ENCODE peak calls at places on chromosomes 7 and 10, in nine cellular contexts. One of them, this sample, is unnamed.

GRCh38 chr10:75207868-75208167 is 2.8 kb upstream of the VDAC2 start:
- DNase-seq in adrenal gland: no peak
- DNase-seq in heart left ventricle: no peak
- DNase-seq in transverse colon: no peak
- DNase-seq in body of pancreas: no peak
- DNase-seq in lower leg skin: no peak
- DNase-seq in HCT116: no peak
- DNase-seq in IMR-90: no peak
- DNase-seq in A549: no peak
- DNase-seq in this sample: no peak

GRCh38 chr7:2723138-2723850 is 35.3 kb downstream of the AMZ1 start:
- DNase-seq in IMR-90: no peak
- DNase-seq in HCT116: no peak
- DNase-seq in heart left ventricle: no peak
- DNase-seq in transverse colon: no peak
- DNase-seq in lower leg skin: no peak
- DNase-seq in adrenal gland: peak
- DNase-seq in body of pancreas: no peak
- DNase-seq in A549: no peak
- DNase-seq in this sample: no peak

GRCh38 chr7:33357846-33358245 is 228.5 kb downstream of the BBS9 start:
- DNase-seq in HCT116: no peak
- DNase-seq in A549: no peak
- DNase-seq in transverse colon: no peak
- DNase-seq in IMR-90: no peak
- DNase-seq in body of pancreas: no peak
- DNase-seq in heart left ventricle: no peak
- DNase-seq in adrenal gland: no peak
- DNase-seq in lower leg skin: no peak
- DNase-seq in this sample: no peak

GRCh38 chr10:646118-646524 is 43.3 kb downstream of the DIP2C start:
- DNase-seq in body of pancreas: no peak
- DNase-seq in A549: no peak
- DNase-seq in lower leg skin: no peak
- DNase-seq in IMR-90: no peak
- DNase-seq in heart left ventricle: no peak
- DNase-seq in HCT116: no peak
- DNase-seq in transverse colon: peak
- DNase-seq in adrenal gland: no peak
- DNase-seq in this sample: no peak

GRCh38 chr10:52525761-52526160 is 211.7 kb downstream of the DKK1 start:
- DNase-seq in A549: no peak
- DNase-seq in lower leg skin: no peak
- DNase-seq in HCT116: no peak
- DNase-seq in body of pancreas: no peak
- DNase-seq in IMR-90: peak
- DNase-seq in transverse colon: no peak
- DNase-seq in adrenal gland: no peak
- DNase-seq in heart left ventricle: no peak
- DNase-seq in this sample: no peak

GRCh38 chr7:140961117-140961516 is 36.4 kb upstream of the BRAF start:
- DNase-seq in HCT116: no peak
- DNase-seq in A549: no peak
- DNase-seq in lower leg skin: no peak
- DNase-seq in adrenal gland: no peak
- DNase-seq in IMR-90: no peak
- DNase-seq in heart left ventricle: no peak
- DNase-seq in body of pancreas: no peak
- DNase-seq in transverse colon: no peak
- DNase-seq in this sample: no peak

GRCh38 chr7:111089822-111090426 is 1.0 kb upstream of the LRRN3 start:
- DNase-seq in transverse colon: no peak
- DNase-seq in body of pancreas: no peak
- DNase-seq in lower leg skin: no peak
- DNase-seq in IMR-90: peak
- DNase-seq in heart left ventricle: no peak
- DNase-seq in HCT116: peak
- DNase-seq in A549: peak
- DNase-seq in adrenal gland: no peak
- DNase-seq in this sample: no peak

GRCh38 chr7:77265666-77266065 is 66.0 kb upstream of the FGL2 start:
- DNase-seq in lower leg skin: no peak
- DNase-seq in A549: no peak
- DNase-seq in adrenal gland: no peak
- DNase-seq in heart left ventricle: no peak
- DNase-seq in transverse colon: no peak
- DNase-seq in IMR-90: no peak
- DNase-seq in HCT116: no peak
- DNase-seq in body of pancreas: no peak
- DNase-seq in this sample: no peak

GRCh38 chr7:38321515-38321944 is 48.1 kb upstream of the TARP start:
- DNase-seq in IMR-90: peak
- DNase-seq in transverse colon: no peak
- DNase-seq in A549: no peak
- DNase-seq in adrenal gland: no peak
- DNase-seq in lower leg skin: no peak
- DNase-seq in heart left ventricle: no peak
- DNase-seq in HCT116: no peak
- DNase-seq in body of pancreas: no peak
- DNase-seq in this sample: no peak

GRCh38 chr10:87862644-87863101 is 660 bp downstream of the KLLN start:
- DNase-seq in body of pancreas: no peak
- DNase-seq in lower leg skin: no peak
- DNase-seq in HCT116: no peak
- DNase-seq in A549: no peak
- DNase-seq in heart left ventricle: no peak
- DNase-seq in IMR-90: peak
- DNase-seq in transverse colon: no peak
- DNase-seq in adrenal gland: no peak
- DNase-seq in this sample: peak

GRCh38 chr10:67779455-67780205 is 58.4 kb downstream of the DNAJC12 start:
- DNase-seq in adrenal gland: peak
- DNase-seq in heart left ventricle: peak
- DNase-seq in transverse colon: peak
- DNase-seq in HCT116: peak
- DNase-seq in IMR-90: peak
- DNase-seq in A549: peak
- DNase-seq in lower leg skin: no peak
- DNase-seq in body of pancreas: peak
- DNase-seq in this sample: peak

GRCh38 chr10:44352316-44353127 is 32.4 kb downstream of the CXCL12 start:
- DNase-seq in A549: no peak
- DNase-seq in HCT116: no peak
- DNase-seq in IMR-90: peak
- DNase-seq in body of pancreas: peak
- DNase-seq in adrenal gland: peak
- DNase-seq in heart left ventricle: peak
- DNase-seq in transverse colon: peak
- DNase-seq in lower leg skin: peak
- DNase-seq in this sample: no peak

GRCh38 chr7:157601530-157601929 is 264.7 kb downstream of the DNAJB6 start:
- DNase-seq in body of pancreas: no peak
- DNase-seq in transverse colon: no peak
- DNase-seq in heart left ventricle: no peak
- DNase-seq in HCT116: no peak
- DNase-seq in lower leg skin: no peak
- DNase-seq in IMR-90: no peak
- DNase-seq in adrenal gland: no peak
- DNase-seq in A549: no peak
- DNase-seq in this sample: no peak

GRCh38 chr7:113705439-113705838 is 213.4 kb downstream of the PPP1R3A start:
- DNase-seq in transverse colon: no peak
- DNase-seq in A549: no peak
- DNase-seq in body of pancreas: no peak
- DNase-seq in adrenal gland: no peak
- DNase-seq in HCT116: no peak
- DNase-seq in lower leg skin: no peak
- DNase-seq in heart left ventricle: no peak
- DNase-seq in IMR-90: no peak
- DNase-seq in this sample: no peak

GRCh38 chr10:71825217-71825616 is 25.8 kb downstream of the PSAP start:
- DNase-seq in IMR-90: no peak
- DNase-seq in body of pancreas: no peak
- DNase-seq in A549: no peak
- DNase-seq in lower leg skin: no peak
- DNase-seq in HCT116: no peak
- DNase-seq in transverse colon: no peak
- DNase-seq in adrenal gland: no peak
- DNase-seq in heart left ventricle: no peak
- DNase-seq in this sample: no peak

GRCh38 chr7:154912921-154913644 is 89.8 kb downstream of the PAXIP1 start:
- DNase-seq in body of pancreas: no peak
- DNase-seq in A549: no peak
- DNase-seq in HCT116: no peak
- DNase-seq in lower leg skin: peak
- DNase-seq in transverse colon: no peak
- DNase-seq in adrenal gland: no peak
- DNase-seq in heart left ventricle: no peak
- DNase-seq in IMR-90: no peak
- DNase-seq in this sample: no peak

GRCh38 chr10:86105640-86106039 is 261.0 kb downstream of the GRID1 start:
- DNase-seq in A549: no peak
- DNase-seq in transverse colon: no peak
- DNase-seq in body of pancreas: no peak
- DNase-seq in heart left ventricle: no peak
- DNase-seq in HCT116: no peak
- DNase-seq in lower leg skin: peak
- DNase-seq in IMR-90: no peak
- DNase-seq in adrenal gland: no peak
- DNase-seq in this sample: no peak

DNA sequence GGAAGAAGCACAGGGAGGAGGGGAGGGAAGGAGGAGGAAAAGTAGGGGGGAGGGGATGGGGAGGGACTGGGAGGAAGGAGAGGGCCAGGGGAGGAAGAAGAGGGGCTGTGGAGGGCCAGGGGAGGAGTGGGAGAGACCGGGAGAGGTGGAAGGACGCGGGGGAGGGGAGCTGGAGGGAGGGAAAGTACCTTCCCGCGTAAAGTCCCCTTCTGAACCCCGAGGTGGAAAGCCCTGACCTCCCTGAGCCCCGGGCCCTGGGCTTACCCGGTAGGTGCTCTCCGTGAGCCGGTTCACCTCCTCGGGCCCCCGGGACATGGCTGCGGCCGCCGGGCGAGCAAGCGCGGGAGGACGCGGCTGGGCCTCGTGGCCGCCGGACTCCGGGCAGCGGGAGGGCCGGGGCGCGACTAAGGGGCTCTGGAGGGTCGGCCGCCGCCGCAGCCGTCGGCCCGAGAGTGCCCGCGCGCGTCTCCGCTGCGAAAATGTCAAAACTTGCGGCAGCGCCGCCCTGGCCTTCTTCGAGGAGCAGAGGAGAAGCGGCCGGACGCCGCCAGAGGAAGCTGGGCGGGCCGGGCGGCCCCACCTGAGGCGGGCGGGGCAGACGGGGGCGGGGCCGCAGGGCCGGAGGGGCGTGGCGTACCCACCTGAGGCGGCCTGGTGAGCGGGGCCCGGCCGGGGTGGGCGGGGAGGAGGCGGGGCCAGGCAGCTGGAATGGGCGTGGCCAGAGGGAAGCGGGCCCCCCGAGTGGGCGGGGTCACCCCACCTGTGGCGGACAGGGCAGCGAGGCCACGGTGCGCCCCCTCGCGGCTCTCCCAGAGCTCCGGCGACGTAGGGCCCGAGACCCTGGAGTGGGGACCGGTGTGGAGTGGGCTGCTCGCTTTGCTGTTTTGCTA is at the start of gene BAIAP2L1:
- DNase-seq in body of pancreas: peak
- DNase-seq in heart left ventricle: peak
- DNase-seq in transverse colon: peak
- DNase-seq in HCT116: peak
- DNase-seq in IMR-90: peak
- DNase-seq in A549: peak
- DNase-seq in lower leg skin: peak
- DNase-seq in adrenal gland: peak
- DNase-seq in this sample: peak
- TF ChIP-seq POLR2A in body of pancreas: peak
- TF ChIP-seq POLR2A in heart left ventricle: peak
- TF ChIP-seq POLR2A in transverse colon: peak
- TF ChIP-seq POLR2A in HCT116: no peak
- TF ChIP-seq POLR2A in IMR-90: no peak
- TF ChIP-seq POLR2A in A549: peak
- TF ChIP-seq POLR2A in lower leg skin: no peak
- TF ChIP-seq POLR2A in adrenal gland: peak
- TF ChIP-seq POLR2A in this sample: no peak

GRCh38 chr10:32055478-32056135 is 618 bp downstream of the KIF5B start:
- DNase-seq in transverse colon: peak
- DNase-seq in body of pancreas: peak
- DNase-seq in adrenal gland: peak
- DNase-seq in IMR-90: peak
- DNase-seq in A549: peak
- DNase-seq in lower leg skin: peak
- DNase-seq in HCT116: no peak
- DNase-seq in heart left ventricle: peak
- DNase-seq in this sample: no peak
- TF ChIP-seq POLR2A in transverse colon: peak
- TF ChIP-seq POLR2A in body of pancreas: no peak
- TF ChIP-seq POLR2A in adrenal gland: peak
- TF ChIP-seq POLR2A in IMR-90: no peak
- TF ChIP-seq POLR2A in A549: no peak
- TF ChIP-seq POLR2A in lower leg skin: no peak
- TF ChIP-seq POLR2A in HCT116: no peak
- TF ChIP-seq POLR2A in heart left ventricle: no peak
- TF ChIP-seq POLR2A in this sample: peak

DNA sequence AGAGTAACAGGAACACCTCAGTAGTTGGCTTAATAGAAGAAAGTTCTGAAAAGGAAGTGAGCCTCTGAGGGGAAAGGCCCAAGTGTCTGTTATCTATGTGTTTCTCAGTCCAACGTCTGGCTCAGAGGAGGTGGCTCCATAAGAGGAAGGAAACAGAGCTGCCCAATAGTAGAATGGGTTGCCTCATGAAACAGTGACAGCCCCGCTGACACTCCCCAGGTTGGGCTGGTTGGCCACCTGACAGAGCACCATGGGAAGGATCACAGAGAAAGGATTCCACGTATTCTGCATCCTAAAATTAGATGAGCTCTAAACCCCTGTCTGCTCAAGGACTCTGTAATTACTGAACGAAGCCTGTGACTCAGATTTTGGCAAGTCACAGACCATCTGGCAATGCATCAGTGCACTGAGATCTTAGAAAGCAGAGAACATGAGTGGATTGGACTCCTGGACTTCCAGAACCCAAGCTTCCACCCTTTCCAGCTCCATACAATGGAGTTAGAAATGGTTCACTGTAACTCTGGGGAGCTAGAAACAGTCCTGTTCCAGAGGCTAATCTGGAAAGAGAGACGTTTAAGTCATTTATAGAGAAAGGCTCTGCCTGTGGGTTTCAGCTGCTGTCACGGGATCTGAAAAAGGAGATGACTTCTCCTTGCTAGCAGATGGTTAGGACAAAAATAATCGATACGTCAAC is 2.9 kb downstream of the PKD2L1 start:
- DNase-seq in A549: no peak
- DNase-seq in IMR-90: peak
- DNase-seq in heart left ventricle: no peak
- DNase-seq in lower leg skin: no peak
- DNase-seq in HCT116: no peak
- DNase-seq in transverse colon: peak
- DNase-seq in adrenal gland: peak
- DNase-seq in body of pancreas: no peak
- DNase-seq in this sample: no peak
- TF ChIP-seq POLR2A in A549: no peak
- TF ChIP-seq POLR2A in IMR-90: no peak
- TF ChIP-seq POLR2A in heart left ventricle: no peak
- TF ChIP-seq POLR2A in lower leg skin: no peak
- TF ChIP-seq POLR2A in HCT116: no peak
- TF ChIP-seq POLR2A in transverse colon: no peak
- TF ChIP-seq POLR2A in adrenal gland: no peak
- TF ChIP-seq POLR2A in body of pancreas: no peak
- TF ChIP-seq POLR2A in this sample: no peak

GRCh38 chr10:79355420-79356010 is 8.2 kb downstream of the PPIF start:
- DNase-seq in heart left ventricle: no peak
- DNase-seq in adrenal gland: no peak
- DNase-seq in body of pancreas: no peak
- DNase-seq in transverse colon: no peak
- DNase-seq in HCT116: no peak
- DNase-seq in IMR-90: no peak
- DNase-seq in A549: no peak
- DNase-seq in lower leg skin: peak
- DNase-seq in this sample: peak
- TF ChIP-seq POLR2A in heart left ventricle: no peak
- TF ChIP-seq POLR2A in adrenal gland: no peak
- TF ChIP-seq POLR2A in body of pancreas: no peak
- TF ChIP-seq POLR2A in transverse colon: no peak
- TF ChIP-seq POLR2A in HCT116: no peak
- TF ChIP-seq POLR2A in IMR-90: no peak
- TF ChIP-seq POLR2A in A549: no peak
- TF ChIP-seq POLR2A in lower leg skin: no peak
- TF ChIP-seq POLR2A in this sample: no peak

This sample was measured in H54.